ENCODE peak calls at places on chromosomes 7 and 10, in eight cellular contexts. A is stimulated activated naive B cell treated with anti-CD40 and anti-IgM and Interleukin-4, amounts not matched to agents 10 μg/mL and 1 μg/mL and 100 μg/mL, for 72 hours; T is T-helper 1 cell; G is stimulated activated CD4-positive, alpha-beta T cell treated with anti-CD3 and anti-CD28 coated beads, Interleukin-1b, Interleukin-23, amount 100 ng/mL, for 1 hour; J is NCI-H774; P is ureter; Q is AG09319; Z is retinal pigment epithelial cell. I is an unnamed sample.

GRCh38 chr7:74275401-74275881 is 13.8 kb upstream of the CLIP2 start:
- DNase-seq in Q (no peak), A (no peak), Z (no peak), J (no peak), T (no peak), G (no peak), P (no peak), I (no peak)

GRCh38 chr7:79608005-79608404 is 154.5 kb upstream of the MAGI2 start:
- DNase-seq in G (no peak), P (no peak), Q (no peak), T (no peak), Z (no peak), A (no peak), J (no peak), I (no peak)

GRCh38 chr10:128422221-128422620 is 296.0 kb upstream of the MKI67 start:
- DNase-seq in G (no peak), Q (no peak), Z (no peak), A (no peak), J (no peak), P (no peak), T (no peak), I (no peak)

GRCh38 chr7:69652947-69653701 is 54.8 kb downstream of the AUTS2 start:
- DNase-seq in A (no peak), Q (no peak), T (no peak), P (no peak), G (no peak), J (no peak), Z (no peak), I (no peak)

GRCh38 chr10:133230023-133230319 is at the start of gene UTF1:
- DNase-seq in P (no peak), A (no peak), T (no peak), J (no peak), Q (no peak), Z (no peak), G (no peak), I (no peak)

GRCh38 chr7:103075337-103075918 is 488 bp downstream of the ARMC10 start:
- DNase-seq in P (peak), J (peak), Q (peak), Z (peak), T (peak), G (peak), A (peak), I (peak)

GRCh38 chr10:22434521-22434920 is 89.2 kb downstream of the SPAG6 start:
- DNase-seq in Z (no peak), J (no peak), Q (no peak), P (no peak), A (no peak), G (no peak), T (no peak), I (no peak)

GRCh38 chr10:114002422-114002821 is 41.2 kb upstream of the ADRB1 start:
- DNase-seq in J (no peak), Z (no peak), A (no peak), T (no peak), P (no peak), Q (no peak), G (no peak), I (no peak)

GRCh38 chr10:119404719-119405504 is 137.6 kb downstream of the RGS10 start:
- DNase-seq in Q (no peak), J (no peak), G (no peak), T (no peak), A (no peak), P (no peak), Z (no peak), I (no peak)

GRCh38 chr10:114279289-114279688 is 40.2 kb downstream of the VWA2 start:
- DNase-seq in Z (no peak), A (no peak), P (no peak), G (no peak), J (no peak), Q (no peak), T (no peak), I (no peak)

GRCh38 chr7:54802841-54803240 is 43.8 kb upstream of the SEC61G start:
- DNase-seq in A (no peak), Q (no peak), J (no peak), G (no peak), P (no peak), T (no peak), Z (no peak), I (no peak)

GRCh38 chr10:125007436-125007835 is 65.5 kb downstream of the ZRANB1 start:
- DNase-seq in Q (no peak), A (no peak), J (no peak), Z (no peak), G (no peak), P (no peak), T (no peak), I (no peak)

GRCh38 chr10:73414230-73414981 is 548 bp upstream of the ANXA7 start:
- DNase-seq in P (peak), G (no peak), T (no peak), A (no peak), Q (no peak), Z (no peak), J (no peak), I (no peak)

GRCh38 chr7:150415161-150416160 is 35.0 kb upstream of the GIMAP8 start:
- DNase-seq in Z (no peak), P (no peak), J (no peak), Q (no peak), A (no peak), G (no peak), T (no peak), I (no peak)

I was measured in stimulated activated CD8-positive, alpha-beta memory T cell treated with anti-CD3 and anti-CD28 coated beads, Interleukin-2, amount 100 ng/mL, for 1 hour.